ENCODE peak calls at places on chromosomes 11 and 22, in five cellular contexts. K, O, G, R and M are unnamed samples.

GRCh38 chr11:92453055-92453454 is 228.4 kb downstream of the FAT3 start:
- DNase-seq in O (no peak), R (no peak), G (no peak), K (no peak), M (no peak)

GRCh38 chr22:47361247-47361646 is 598.8 kb downstream of the TBC1D22A start:
- DNase-seq in R (no peak), K (no peak), G (no peak), O (no peak), M (no peak)

GRCh38 chr11:69344570-69345145 is 50.7 kb downstream of the MYEOV start:
- DNase-seq in K (peak; percentile 9), G (no peak), R (no peak), O (no peak), M (no peak)

GRCh38 chr22:46001426-46002106 is 24.6 kb upstream of the WNT7B start:
- DNase-seq in K (peak; percentile 65), O (no peak), R (no peak), G (peak; percentile 65), M (no peak)

GRCh38 chr11:86089659-86090058 is 20.8 kb upstream of the PICALM start:
- DNase-seq in R (no peak), G (no peak), K (no peak), O (no peak), M (no peak)

GRCh38 chr22:46966495-46966845 is 204.0 kb downstream of the TBC1D22A start:
- DNase-seq in G (no peak), R (no peak), K (no peak), O (no peak), M (no peak)

GRCh38 chr11:31643831-31644230 is 134.3 kb downstream of the ELP4 start:
- DNase-seq in O (no peak), G (no peak), K (no peak), R (no peak), M (no peak)

GRCh38 chr22:33332538-33332937 is 274.4 kb upstream of the SYN3 start:
- DNase-seq in R (no peak), O (no peak), K (no peak), G (no peak), M (no peak)

GRCh38 chr22:37561209-37562048 is 1.1 kb downstream of the CDC42EP1 start:
- DNase-seq in O (peak; percentile 67), K (peak; percentile 96), G (no peak), R (peak; percentile 49), M (peak; percentile 63)

GRCh38 chr11:100970273-100971164 is 159.1 kb downstream of the PGR start:
- DNase-seq in O (no peak), K (no peak), R (no peak), G (no peak), M (no peak)

GRCh38 chr11:69878927-69879733 is 59.9 kb upstream of the FGF3 start:
- DNase-seq in O (no peak), G (no peak), R (no peak), K (peak; percentile 53), M (no peak)

GRCh38 chr11:444397-445144 is 2.8 kb upstream of the ANO9 start:
- DNase-seq in K (peak; percentile 84), O (no peak), R (no peak), G (no peak), M (no peak)

GRCh38 chr11:910044-910588 is 494 bp downstream of the CHID1 start:
- DNase-seq in O (no peak), K (no peak), G (no peak), R (no peak), M (no peak)

GRCh38 chr22:27107824-27108223 is 450.4 kb downstream of the MIAT start:
- DNase-seq in O (no peak), K (no peak), G (no peak), R (no peak), M (no peak)

GRCh38 chr11:115357066-115357465 is 147.1 kb downstream of the CADM1 start:
- DNase-seq in R (no peak), K (no peak), G (no peak), O (no peak), M (no peak)

GRCh38 chr11:68965901-68966868 is 14.6 kb downstream of the MRGPRD start:
- DNase-seq in G (no peak), O (no peak), K (peak; percentile 46), R (peak; percentile 4), M (no peak)

GRCh38 chr22:45742866-45743450 is 71.3 kb downstream of the ATXN10 start:
- DNase-seq in K (peak; percentile 81), G (no peak), O (no peak), R (no peak), M (no peak)

GRCh38 chr11:1942541-1943260 is 4.4 kb upstream of the MRPL23 start:
- DNase-seq in R (no peak), K (peak; percentile 49), G (no peak), O (no peak), M (no peak)

GRCh38 chr22:49543876-49544275 is 283.8 kb downstream of the BRD1 start:
- DNase-seq in R (no peak), G (no peak), O (no peak), K (peak; percentile 35), M (no peak)

GRCh38 chr11:64745523-64746328 is 1.8 kb upstream of the RASGRP2 start:
- DNase-seq in K (peak; percentile 88), G (no peak), R (peak; percentile 82), O (no peak), M (peak; percentile 73)

GRCh38 chr11:65041206-65042035 is at the start of gene SAC3D1:
- DNase-seq in K (peak; percentile 88), G (no peak), O (no peak), R (no peak), M (no peak)

GRCh38 chr11:83034673-83035014 is 37.1 kb downstream of the RAB30 start:
- DNase-seq in G (no peak), K (no peak), R (no peak), O (no peak), M (no peak)

GRCh38 chr11:88544656-88545280 is 207.2 kb upstream of the CTSC start:
- DNase-seq in G (no peak), R (no peak), K (no peak), O (no peak), M (no peak)

GRCh38 chr11:76662656-76663460 is 7.7 kb downstream of the LRRC32 start:
- DNase-seq in G (no peak), K (peak; percentile 51), R (no peak), O (no peak), M (no peak)

GRCh38 chr11:110434952-110435779 is 5.4 kb downstream of the FDX1 start:
- DNase-seq in G (no peak), R (no peak), K (no peak), O (no peak), M (no peak)

GRCh38 chr11:27496461-27496860 is 10.1 kb downstream of the LIN7C start:
- DNase-seq in R (no peak), O (no peak), G (no peak), K (no peak), M (no peak)

GRCh38 chr11:31340903-31341572 is 28.5 kb downstream of the DCDC1 start:
- DNase-seq in O (no peak), R (no peak), K (no peak), G (no peak), M (no peak)

GRCh38 chr11:75152090-75152489 is 1.2 kb downstream of the SLCO2B1 start:
- DNase-seq in O (no peak), G (no peak), R (no peak), K (no peak), M (no peak)

GRCh38 chr22:38411016-38411415 is 44.0 kb downstream of the KCNJ4 start:
- DNase-seq in R (no peak), K (no peak), O (no peak), G (no peak), M (no peak)

GRCh38 chr22:25419247-25420113 is 145.0 kb upstream of the GRK3 start:
- DNase-seq in O (no peak), R (no peak), K (no peak), G (no peak), M (no peak)